ENCODE peak calls at places on chromosomes 2 and 18, in ten cellular contexts. H is HCT116, B is H9, S is DND-41, T is neural progenitor cell, V is mammary epithelial cell, N is astrocyte, O is fibroblast of lung, Y is IMR-90, X is endothelial cell of umbilical vein. K is an unnamed sample.
A peak's percentile ranks its signal among the peaks of the same experiment; 100 is the strongest.

GRCh38 chr18:70169747-70170146 is 35.7 kb downstream of the RTTN start:
- DNase-seq in N (no peak), V (no peak), B (no peak), Y (no peak), H (no peak), T (no peak), S (no peak), X (no peak), O (no peak), K (no peak)

GRCh38 chr2:18749912-18750526 is 160.7 kb upstream of the NT5C1B start:
- DNase-seq in S (peak; percentile 39), X (peak; percentile 42), O (peak; percentile 79), T (peak; percentile 56), Y (peak; percentile 66), H (peak; percentile 12), B (no peak), V (peak; percentile 35), N (peak; percentile 18), K (peak; percentile 76)

GRCh38 chr2:111226797-111227700 is 106.3 kb downstream of the BCL2L11 start:
- DNase-seq in S (no peak), Y (peak; percentile 37), N (peak; percentile 53), O (peak; percentile 79), T (no peak), V (no peak), H (no peak), X (no peak), B (no peak), K (no peak)

GRCh38 chr2:204913854-204914464 is 368.7 kb downstream of the PARD3B start:
- DNase-seq in N (no peak), T (no peak), S (no peak), H (no peak), X (no peak), O (no peak), V (no peak), B (peak; percentile 49), Y (no peak), K (no peak)

GRCh38 chr2:317501-318424 is 29.9 kb upstream of the ALKAL2 start:
- DNase-seq in Y (peak; percentile 10), X (no peak), H (no peak), B (no peak), V (peak; percentile 4), N (peak; percentile 62), O (peak; percentile 40), T (peak; percentile 67), S (no peak), K (no peak)

GRCh38 chr2:178568227-178568626 is 88.0 kb downstream of the PLEKHA3 start:
- DNase-seq in T (no peak), H (no peak), S (no peak), V (no peak), O (no peak), X (no peak), B (no peak), N (no peak), Y (no peak), K (no peak)

GRCh38 chr18:80108122-80108536 is 933 bp upstream of the ADNP2 start:
- DNase-seq in O (no peak), Y (no peak), H (no peak), N (no peak), T (no peak), X (no peak), S (no peak), V (no peak), B (no peak), K (no peak)

GRCh38 chr2:143928613-143929012 is 591.3 kb downstream of the ZEB2 start:
- DNase-seq in H (no peak), X (no peak), V (no peak), Y (no peak), N (no peak), T (no peak), S (no peak), B (no peak), O (no peak), K (no peak)

GRCh38 chr2:58918138-58918537 is 677.0 kb upstream of the FANCL start:
- DNase-seq in S (no peak), Y (peak; percentile 76), H (no peak), B (no peak), V (no peak), T (peak; percentile 70), O (peak; percentile 12), N (peak; percentile 58), X (no peak), K (no peak)

GRCh38 chr2:119126650-119127049 is 31.9 kb downstream of the C1QL2 start:
- DNase-seq in X (no peak), O (no peak), N (no peak), Y (no peak), H (peak; percentile 43), S (peak; percentile 32), V (peak; percentile 32), T (peak; percentile 74), B (peak; percentile 95), K (peak; percentile 32)

GRCh38 chr18:33505798-33506197 is 65.3 kb upstream of the CCDC178 start:
- DNase-seq in B (no peak), O (no peak), V (no peak), X (no peak), Y (no peak), T (no peak), N (no peak), S (no peak), H (no peak), K (no peak)

GRCh38 chr2:206105541-206105940 is 19.6 kb upstream of the INO80D start:
- DNase-seq in O (no peak), N (no peak), T (no peak), B (no peak), V (no peak), S (no peak), X (no peak), H (no peak), Y (no peak), K (no peak)

GRCh38 chr18:67525328-67526110 is 9.0 kb upstream of the DSEL start:
- DNase-seq in T (peak; percentile 28), H (no peak), N (peak; percentile 98), X (peak; percentile 95), Y (peak; percentile 99), S (no peak), O (peak; percentile 99), V (peak; percentile 89), B (no peak), K (peak; percentile 19)

GRCh38 chr2:112972423-112973086 is 5.3 kb upstream of the IL36G start:
- DNase-seq in N (no peak), T (no peak), B (no peak), X (no peak), O (no peak), V (peak; percentile 97), H (no peak), S (no peak), Y (no peak), K (no peak)

GRCh38 chr18:58364867-58365533 is 263.9 kb downstream of the ALPK2 start:
- DNase-seq in X (no peak), S (no peak), O (no peak), H (no peak), N (peak; percentile 83), B (no peak), V (peak; percentile 66), T (no peak), Y (peak; percentile 68), K (no peak)

GRCh38 chr18:60962629-60963028 is 370.6 kb upstream of the CDH20 start:
- DNase-seq in T (no peak), X (no peak), H (no peak), N (no peak), O (no peak), S (no peak), Y (no peak), B (no peak), V (no peak), K (no peak)

GRCh38 chr2:10346929-10347558 is 44.3 kb downstream of the HPCAL1 start:
- DNase-seq in O (no peak), Y (peak; percentile 41), S (no peak), N (no peak), X (peak; percentile 23), B (no peak), V (no peak), H (no peak), T (no peak), K (no peak)

GRCh38 chr2:230866704-230867561 is 2.2 kb downstream of the ITM2C start:
- DNase-seq in H (no peak), O (peak; percentile 26), V (no peak), T (peak; percentile 27), B (no peak), N (no peak), S (peak; percentile 83), X (peak; percentile 13), Y (peak; percentile 20), K (peak; percentile 85)

GRCh38 chr18:77177009-77177408 is 44.4 kb upstream of the MBP start:
- DNase-seq in O (peak; percentile 14), S (no peak), N (peak; percentile 43), V (peak; percentile 54), H (no peak), Y (peak; percentile 63), B (no peak), X (no peak), T (no peak), K (no peak)

GRCh38 chr18:49617846-49618245 is 56.0 kb downstream of the LIPG start:
- DNase-seq in S (no peak), B (no peak), Y (no peak), N (no peak), X (no peak), T (no peak), O (peak; percentile 7), V (no peak), H (no peak), K (no peak)

GRCh38 chr2:943821-944220 is 6.8 kb upstream of the SNTG2 start:
- DNase-seq in V (no peak), T (no peak), S (peak; percentile 43), H (no peak), N (no peak), B (no peak), X (no peak), O (no peak), Y (no peak), K (no peak)

GRCh38 chr18:63306249-63306648 is 13.3 kb downstream of the BCL2 start:
- DNase-seq in T (no peak), Y (no peak), O (no peak), B (no peak), X (no peak), H (no peak), N (no peak), S (no peak), V (no peak), K (no peak)
- H3K4me1 ChIP-seq in T (peaks cover 17% of the 10 kb centered on the region), Y (no peaks in the 10 kb centered on the region), O (no peaks in the 10 kb centered on the region), B (no peaks in the 10 kb centered on the region), X (no peaks in the 10 kb centered on the region), H (no peaks in the 10 kb centered on the region), N (no peaks in the 10 kb centered on the region), S (peaks cover 50% of the 10 kb centered on the region), V (no peaks in the 10 kb centered on the region), K (no peaks in the 10 kb centered on the region)

GRCh38 chr2:189151897-189152296 is 27.7 kb downstream of the COL5A2 start:
- DNase-seq in Y (no peak), H (no peak), X (no peak), T (no peak), S (no peak), O (peak; percentile 47), N (no peak), B (no peak), V (no peak), K (no peak)
- H3K9ac ChIP-seq in Y (no peak overlapping the region), H (no peak overlapping the region), X (no peak overlapping the region), T (no peak overlapping the region), S (no peak overlapping the region), O (no peak overlapping the region), N (no peak overlapping the region), B (no peak overlapping the region), V (no peak overlapping the region), K (no peak overlapping the region)

GRCh38 chr2:161842751-161843433 is 218.7 kb downstream of the SLC4A10 start:
- DNase-seq in Y (no peak), O (peak; percentile 5), N (no peak), X (no peak), V (no peak), S (no peak), B (no peak), T (no peak), H (no peak), K (no peak)
- TF ChIP-seq CTCF in Y (no peak), O (no peak), N (no peak), X (no peak), V (no peak), S (no peak), B (no peak), T (no peak), H (no peak), K (no peak)

GRCh38 chr2:165794520-165794882 is 454 bp upstream of the GALNT3 start:
- DNase-seq in B (peak; percentile 65), S (peak; percentile 53), O (peak; percentile 36), V (peak; percentile 87), N (peak; percentile 32), Y (peak; percentile 45), H (peak; percentile 6), X (no peak), T (peak; percentile 42), K (peak; percentile 68)
- H3K4me1 ChIP-seq in B (peaks cover 4% of the 10 kb centered on the region), S (peaks cover 10% of the 10 kb centered on the region), O (no peaks in the 10 kb centered on the region), V (peaks cover 15% of the 10 kb centered on the region), N (peaks cover 25% of the 10 kb centered on the region), Y (peaks cover 2% of the 10 kb centered on the region), H (peaks cover 31% of the 10 kb centered on the region), X (peaks cover 12% of the 10 kb centered on the region), T (no peaks in the 10 kb centered on the region), K (no peaks in the 10 kb centered on the region)

K was measured in colonic mucosa.